ENCODE peak calls at places on chromosome 9, in seven cellular contexts. P, G, T, M, J, D and A are unnamed samples.

GRCh38 chr9:68706579-68707201 is 1.6 kb downstream of the PIP5K1B start:
- DNase-seq in P (no peak), G (no peak), T (no peak), M (no peak), J (no peak), D (no peak), A (no peak)

GRCh38 chr9:127779136-127779981 is 893 bp upstream of the SH2D3C start:
- DNase-seq in P (no peak), G (no peak), T (no peak), M (no peak), J (peak), D (peak), A (no peak)

GRCh38 chr9:83956288-83957028 is 23.6 kb downstream of the HNRNPK start:
- DNase-seq in P (peak), G (no peak), T (peak), M (peak), J (peak), D (peak), A (peak)

GRCh38 chr9:123069010-123069481 is 35.6 kb downstream of the GPR21 start:
- DNase-seq in P (peak), G (no peak), T (no peak), M (no peak), J (no peak), D (peak), A (no peak)

GRCh38 chr9:38435526-38435925 is 11.3 kb upstream of the IGFBPL1 start:
- DNase-seq in P (no peak), G (no peak), T (no peak), M (no peak), J (no peak), D (no peak), A (no peak)

GRCh38 chr9:4105183-4105582 is 194.7 kb downstream of the GLIS3 start:
- DNase-seq in P (no peak), G (no peak), T (no peak), M (no peak), J (no peak), D (peak), A (no peak)

GRCh38 chr9:137482094-137482781 is 23.1 kb upstream of the NSMF start:
- DNase-seq in P (peak), G (no peak), T (peak), M (no peak), J (no peak), D (peak), A (peak)

GRCh38 chr9:96618209-96619108 is 1.2 kb downstream of the CDC14B start:
- DNase-seq in P (peak), G (no peak), T (peak), M (no peak), J (peak), D (peak), A (peak)

GRCh38 chr9:94757158-94757557 is 30.7 kb downstream of the AOPEP start:
- DNase-seq in P (peak), G (no peak), T (no peak), M (no peak), J (no peak), D (peak), A (no peak)

GRCh38 chr9:70411930-70412677 is 2.4 kb downstream of the KLF9 start:
- DNase-seq in P (peak), G (peak), T (peak), M (no peak), J (peak), D (peak), A (peak)

GRCh38 chr9:132160802-132161742 is 786 bp upstream of the NTNG2 start:
- DNase-seq in P (peak), G (no peak), T (no peak), M (no peak), J (peak), D (peak), A (no peak)

GRCh38 chr9:38226491-38226951 is 157.5 kb upstream of the SHB start:
- DNase-seq in P (peak), G (no peak), T (no peak), M (peak), J (no peak), D (no peak), A (peak)

GRCh38 chr9:133453651-133454050 is 6.1 kb upstream of the CACFD1 start:
- DNase-seq in P (no peak), G (no peak), T (no peak), M (no peak), J (no peak), D (no peak), A (no peak)

GRCh38 chr9:26033346-26033745 is 355.1 kb upstream of the TUSC1 start:
- DNase-seq in P (peak), G (no peak), T (no peak), M (no peak), J (no peak), D (peak), A (no peak)

GRCh38 chr9:95807326-95807947 is 68.1 kb upstream of the ERCC6L2 start:
- DNase-seq in P (no peak), G (no peak), T (no peak), M (no peak), J (no peak), D (no peak), A (no peak)

GRCh38 chr9:16115994-16116393 is 563.2 kb downstream of the CCDC171 start:
- DNase-seq in P (no peak), G (no peak), T (no peak), M (no peak), J (no peak), D (no peak), A (no peak)

GRCh38 chr9:78585909-78586308 is 289.0 kb downstream of the PSAT1 start:
- DNase-seq in P (no peak), G (no peak), T (no peak), M (no peak), J (no peak), D (no peak), A (no peak)

GRCh38 chr9:77457916-77458592 is 190.1 kb downstream of the GNA14 start:
- DNase-seq in P (peak), G (no peak), T (peak), M (peak), J (peak), D (peak), A (peak)

GRCh38 chr9:13278368-13279246 is 885 bp downstream of the MPDZ start:
- DNase-seq in P (peak), G (peak), T (peak), M (peak), J (no peak), D (peak), A (peak)

GRCh38 chr9:88991066-88992030 is at the start of gene S1PR3:
- DNase-seq in P (peak), G (no peak), T (peak), M (no peak), J (no peak), D (peak), A (peak)

GRCh38 chr9:123922911-123923310 is 7.0 kb downstream of the DENND1A start:
- DNase-seq in P (no peak), G (no peak), T (no peak), M (no peak), J (no peak), D (no peak), A (no peak)

GRCh38 chr9:69204869-69205268 is 30.8 kb downstream of the TJP2 start:
- DNase-seq in P (peak), G (no peak), T (no peak), M (no peak), J (no peak), D (peak), A (no peak)

GRCh38 chr9:82466616-82467251 is 478.2 kb downstream of the SPATA31D1 start:
- DNase-seq in P (no peak), G (peak), T (no peak), M (no peak), J (no peak), D (peak), A (peak)